ENCODE peak calls at places on chromosomes 16 and 17, in eight cellular contexts. S, J, Z, G, I, K, P and X are unnamed samples.

GRCh38 chr17:73021771-73022170 is 70.7 kb downstream of the SLC39A11 start:
- DNase-seq in S (no peak), J (no peak), Z (no peak), G (no peak), I (no peak), K (no peak), P (no peak), X (no peak)

GRCh38 chr16:64952177-64952576 is 169.7 kb downstream of the CDH11 start:
- DNase-seq in S (no peak), J (no peak), Z (no peak), G (peak; percentile 94), I (no peak), K (peak; percentile 37), P (no peak), X (peak; percentile 84)

GRCh38 chr16:50674831-50675230 is 6.3 kb downstream of the SNX20 start:
- DNase-seq in S (no peak), J (no peak), Z (no peak), G (no peak), I (no peak), K (no peak), P (no peak), X (no peak)

GRCh38 chr17:32123782-32124181 is 18.5 kb upstream of the RHOT1 start:
- DNase-seq in S (no peak), J (no peak), Z (no peak), G (peak; percentile 71), I (no peak), K (no peak), P (no peak), X (no peak)

GRCh38 chr16:24125199-24125598 is 130.9 kb upstream of the CACNG3 start:
- DNase-seq in S (no peak), J (no peak), Z (no peak), G (no peak), I (no peak), K (no peak), P (no peak), X (no peak)

GRCh38 chr17:79797492-79798295 is 817 bp upstream of the CBX8 start:
- DNase-seq in S (no peak), J (peak; percentile 50), Z (no peak), G (no peak), I (no peak), K (no peak), P (peak; percentile 80), X (no peak)

GRCh38 chr16:56478228-56479049 is 27.1 kb downstream of the OGFOD1 start:
- DNase-seq in S (no peak), J (no peak), Z (no peak), G (no peak), I (no peak), K (no peak), P (no peak), X (no peak)

GRCh38 chr17:39935896-39936295 is 8.4 kb downstream of the LRRC3C start:
- DNase-seq in S (no peak), J (no peak), Z (no peak), G (peak; percentile 32), I (no peak), K (no peak), P (no peak), X (peak; percentile 37)

GRCh38 chr17:16048797-16049449 is 49.3 kb downstream of the TTC19 start:
- DNase-seq in S (no peak), J (no peak), Z (no peak), G (no peak), I (no peak), K (no peak), P (no peak), X (no peak)

GRCh38 chr17:62724398-62725146 is 83.5 kb downstream of the MARCHF10 start:
- DNase-seq in S (no peak), J (peak; percentile 19), Z (peak; percentile 59), G (no peak), I (peak; percentile 88), K (no peak), P (no peak), X (no peak)

GRCh38 chr16:79658301-79659001 is 57.9 kb upstream of the MAF start:
- DNase-seq in S (no peak), J (no peak), Z (peak; percentile 83), G (peak; percentile 81), I (no peak), K (no peak), P (no peak), X (no peak)

GRCh38 chr17:74862108-74862901 is 2.6 kb upstream of the GRIN2C start:
- DNase-seq in S (peak; percentile 61), J (peak; percentile 64), Z (no peak), G (peak; percentile 41), I (peak; percentile 70), K (no peak), P (peak; percentile 93), X (no peak)

GRCh38 chr17:13001991-13002615 is 15.7 kb downstream of the ELAC2 start:
- DNase-seq in S (peak; percentile 34), J (no peak), Z (no peak), G (peak; percentile 23), I (no peak), K (no peak), P (no peak), X (no peak)

GRCh38 chr17:78356163-78356713 is 3.6 kb downstream of the SOCS3 start:
- DNase-seq in S (peak; percentile 57), J (peak; percentile 78), Z (no peak), G (peak; percentile 89), I (peak; percentile 95), K (peak; percentile 90), P (no peak), X (peak; percentile 86)

GRCh38 chr17:14144513-14144912 is 75.2 kb downstream of the COX10 start:
- DNase-seq in S (no peak), J (no peak), Z (no peak), G (peak; percentile 5), I (no peak), K (no peak), P (no peak), X (no peak)

GRCh38 chr17:54888981-54889380 is 11.7 kb upstream of the TOM1L1 start:
- DNase-seq in S (no peak), J (no peak), Z (no peak), G (no peak), I (no peak), K (no peak), P (no peak), X (no peak)